ENCODE peak calls at places on chromosomes 7 and 10, in ten cellular contexts. R is MCF 10A; M is H1; L is HEK293T; A is posterior cingulate gyrus; D is NCI-H2171 treated with DMSO at 0.1 percent for 48 hours; H is effector CD4-positive, alpha-beta T cell; N is NCI-H345; Z is WTC11; O is lower leg skin. T is an unnamed sample.

GRCh38 chr7:117269417-117269816 is 53.4 kb downstream of the WNT2 start:
- DNase-seq in R (peak), M (no peak), L (no peak), A (no peak), D (no peak), H (no peak), N (no peak), Z (no peak), O (no peak), T (peak)

GRCh38 chr7:113810108-113810748 is 108.6 kb downstream of the PPP1R3A start:
- DNase-seq in R (no peak), M (no peak), L (no peak), A (no peak), D (peak), H (no peak), N (no peak), Z (no peak), O (no peak), T (no peak)

GRCh38 chr10:60827791-60828488 is 49.7 kb downstream of the CDK1 start:
- DNase-seq in R (peak), M (no peak), L (no peak), A (no peak), D (no peak), H (no peak), N (no peak), Z (no peak), O (no peak), T (no peak)

GRCh38 chr7:94393251-94393758 is 1.4 kb upstream of the COL1A2 start:
- DNase-seq in R (no peak), M (no peak), L (no peak), A (no peak), D (no peak), H (no peak), N (no peak), Z (peak), O (no peak), T (peak)

GRCh38 chr10:23367896-23368685 is 23.5 kb upstream of the C10orf67 start:
- DNase-seq in R (no peak), M (no peak), L (no peak), A (no peak), D (no peak), H (no peak), N (no peak), Z (no peak), O (no peak), T (no peak)

GRCh38 chr7:12094365-12094921 is 116.7 kb upstream of the TMEM106B start:
- DNase-seq in R (no peak), M (peak), L (no peak), A (no peak), D (no peak), H (no peak), N (no peak), Z (peak), O (no peak), T (no peak)

GRCh38 chr7:131867461-131867860 is 311.0 kb upstream of the PODXL start:
- DNase-seq in R (no peak), M (no peak), L (no peak), A (no peak), D (no peak), H (no peak), N (no peak), Z (no peak), O (no peak), T (no peak)

GRCh38 chr7:20578257-20578771 is 37.2 kb upstream of the ABCB5 start:
- DNase-seq in R (no peak), M (no peak), L (no peak), A (no peak), D (no peak), H (no peak), N (peak), Z (no peak), O (no peak), T (no peak)

GRCh38 chr7:1160665-1161010 is 642 bp upstream of the ZFAND2A start:
- DNase-seq in R (no peak), M (no peak), L (no peak), A (no peak), D (no peak), H (no peak), N (peak), Z (no peak), O (no peak), T (peak)

GRCh38 chr7:128167316-128167691 is 73.8 kb upstream of the LEP start:
- DNase-seq in R (peak), M (no peak), L (peak), A (no peak), D (peak), H (no peak), N (peak), Z (peak), O (no peak), T (peak)

GRCh38 chr10:70494966-70495365 is 16.4 kb downstream of the PALD1 start:
- DNase-seq in R (no peak), M (no peak), L (no peak), A (no peak), D (no peak), H (no peak), N (no peak), Z (no peak), O (no peak), T (no peak)

GRCh38 chr10:74922921-74923320 is 96.5 kb downstream of the KAT6B start:
- DNase-seq in R (no peak), M (no peak), L (no peak), A (no peak), D (no peak), H (no peak), N (no peak), Z (no peak), O (no peak), T (no peak)

GRCh38 chr7:140455743-140456142 is 23.6 kb downstream of the MKRN1 start:
- DNase-seq in R (no peak), M (peak), L (no peak), A (no peak), D (no peak), H (no peak), N (no peak), Z (peak), O (no peak), T (no peak)

GRCh38 chr7:48084727-48085432 is 4.2 kb upstream of the UPP1 start:
- DNase-seq in R (peak), M (no peak), L (peak), A (no peak), D (no peak), H (peak), N (no peak), Z (no peak), O (peak), T (peak)

GRCh38 chr10:117734626-117735405 is 192.3 kb downstream of the EMX2 start:
- DNase-seq in R (no peak), M (no peak), L (no peak), A (no peak), D (no peak), H (no peak), N (no peak), Z (peak), O (no peak), T (no peak)

GRCh38 chr10:6702030-6702429 is 122.0 kb upstream of the PRKCQ start:
- DNase-seq in R (no peak), M (no peak), L (no peak), A (no peak), D (no peak), H (no peak), N (no peak), Z (no peak), O (no peak), T (no peak)

GRCh38 chr10:126350216-126350992 is 37.9 kb downstream of the ADAM12 start:
- DNase-seq in R (peak), M (no peak), L (no peak), A (no peak), D (no peak), H (no peak), N (no peak), Z (no peak), O (no peak), T (peak)

GRCh38 chr10:79044036-79044664 is 24.6 kb upstream of the ZMIZ1 start:
- DNase-seq in R (no peak), M (no peak), L (no peak), A (peak), D (peak), H (no peak), N (no peak), Z (no peak), O (no peak), T (no peak)

GRCh38 chr7:32256376-32256775 is 186.2 kb upstream of the PDE1C start:
- DNase-seq in R (no peak), M (no peak), L (no peak), A (no peak), D (peak), H (no peak), N (no peak), Z (no peak), O (no peak), T (no peak)

GRCh38 chr10:123911866-123912265 is 20.3 kb upstream of the CPXM2 start:
- DNase-seq in R (no peak), M (no peak), L (no peak), A (no peak), D (peak), H (no peak), N (peak), Z (no peak), O (no peak), T (no peak)

GRCh38 chr7:143733876-143734275 is 23.6 kb downstream of the CTAGE6 start:
- DNase-seq in R (no peak), M (no peak), L (no peak), A (no peak), D (no peak), H (no peak), N (no peak), Z (no peak), O (no peak), T (no peak)

GRCh38 chr7:155002411-155003214 is at the start of gene PAXIP1:
- DNase-seq in R (peak), M (no peak), L (peak), A (peak), D (peak), H (peak), N (peak), Z (peak), O (no peak), T (peak)

GRCh38 chr7:47906883-47907282 is 41.4 kb downstream of the PKD1L1 start:
- DNase-seq in R (no peak), M (no peak), L (no peak), A (no peak), D (no peak), H (no peak), N (no peak), Z (no peak), O (no peak), T (no peak)

GRCh38 chr7:130891254-130892094 is 157.5 kb upstream of the KLF14 start:
- DNase-seq in R (peak), M (no peak), L (no peak), A (no peak), D (no peak), H (no peak), N (no peak), Z (no peak), O (peak), T (peak)

GRCh38 chr10:78781251-78781913 is 287.4 kb upstream of the ZMIZ1 start:
- DNase-seq in R (no peak), M (no peak), L (no peak), A (no peak), D (no peak), H (no peak), N (no peak), Z (no peak), O (no peak), T (no peak)

GRCh38 chr10:29141761-29142160 is 147.1 kb upstream of the LYZL1 start:
- DNase-seq in R (no peak), M (no peak), L (no peak), A (no peak), D (no peak), H (no peak), N (no peak), Z (no peak), O (no peak), T (peak)

GRCh38 chr10:132910186-132910880 is 32.0 kb downstream of the CFAP46 start:
- DNase-seq in R (no peak), M (no peak), L (no peak), A (no peak), D (no peak), H (no peak), N (no peak), Z (peak), O (no peak), T (no peak)

GRCh38 chr7:130393799-130394411 is 13.6 kb downstream of the CPA1 start:
- DNase-seq in R (no peak), M (no peak), L (no peak), A (no peak), D (peak), H (no peak), N (no peak), Z (no peak), O (no peak), T (no peak)

GRCh38 chr10:69215405-69216176 is 4.5 kb upstream of the HKDC1 start:
- DNase-seq in R (no peak), M (no peak), L (no peak), A (no peak), D (no peak), H (no peak), N (no peak), Z (no peak), O (no peak), T (no peak)

GRCh38 chr7:1496531-1497292 is 7.5 kb downstream of the INTS1 start:
- DNase-seq in R (no peak), M (no peak), L (no peak), A (no peak), D (no peak), H (no peak), N (no peak), Z (no peak), O (no peak), T (no peak)

GRCh38 chr7:39464350-39465054 is 101.7 kb upstream of the YAE1 start:
- DNase-seq in R (no peak), M (no peak), L (no peak), A (no peak), D (no peak), H (no peak), N (no peak), Z (no peak), O (no peak), T (no peak)

GRCh38 chr10:16626697-16627096 is 105.0 kb upstream of the C1QL3 start:
- DNase-seq in R (no peak), M (no peak), L (no peak), A (no peak), D (no peak), H (no peak), N (no peak), Z (peak), O (no peak), T (no peak)

T was measured in fibroblast of gingiva.